ENCODE peak calls at places on chromosomes 6 and 20, in nine cellular contexts. One of them, this sample, is unnamed.

GRCh38 chr6:84361372-84362179 is 134.1 kb upstream of the CEP162 start:
- DNase-seq in suprapubic skin: no peak
- DNase-seq in lower leg skin: no peak
- DNase-seq in hepatocyte: no peak
- DNase-seq in NCI-H2171 treated with DMSO at 0.1 percent for 48 hours: no peak
- DNase-seq in HFFc6: no peak
- DNase-seq in SK-MEL-5: no peak
- DNase-seq in activated CD8-positive, alpha-beta memory T cell treated with anti-CD3 and anti-CD28 coated beads, Interleukin-2, amount 10 ng/mL, durations not matched to agents 7 days and 5 days: no peak
- DNase-seq in cardiac septum: no peak
- DNase-seq in this sample: no peak

GRCh38 chr6:99252421-99252820 is 97.1 kb downstream of the FAXC start:
- DNase-seq in NCI-H2171 treated with DMSO at 0.1 percent for 48 hours: no peak
- DNase-seq in hepatocyte: no peak
- DNase-seq in SK-MEL-5: no peak
- DNase-seq in suprapubic skin: no peak
- DNase-seq in cardiac septum: no peak
- DNase-seq in activated CD8-positive, alpha-beta memory T cell treated with anti-CD3 and anti-CD28 coated beads, Interleukin-2, amount 10 ng/mL, durations not matched to agents 7 days and 5 days: no peak
- DNase-seq in HFFc6: no peak
- DNase-seq in lower leg skin: no peak
- DNase-seq in this sample: no peak

GRCh38 chr20:62606551-62607201 is 35.6 kb upstream of the SLCO4A1 start:
- DNase-seq in NCI-H2171 treated with DMSO at 0.1 percent for 48 hours: peak
- DNase-seq in suprapubic skin: no peak
- DNase-seq in HFFc6: no peak
- DNase-seq in SK-MEL-5: no peak
- DNase-seq in cardiac septum: no peak
- DNase-seq in activated CD8-positive, alpha-beta memory T cell treated with anti-CD3 and anti-CD28 coated beads, Interleukin-2, amount 10 ng/mL, durations not matched to agents 7 days and 5 days: no peak
- DNase-seq in hepatocyte: no peak
- DNase-seq in lower leg skin: no peak
- DNase-seq in this sample: no peak

GRCh38 chr20:21048841-21049273 is 57.3 kb downstream of the LINC00237 start:
- DNase-seq in activated CD8-positive, alpha-beta memory T cell treated with anti-CD3 and anti-CD28 coated beads, Interleukin-2, amount 10 ng/mL, durations not matched to agents 7 days and 5 days: peak
- DNase-seq in cardiac septum: no peak
- DNase-seq in suprapubic skin: no peak
- DNase-seq in lower leg skin: no peak
- DNase-seq in SK-MEL-5: peak
- DNase-seq in HFFc6: no peak
- DNase-seq in NCI-H2171 treated with DMSO at 0.1 percent for 48 hours: peak
- DNase-seq in hepatocyte: no peak
- DNase-seq in this sample: peak

GRCh38 chr20:36861875-36862801 is 13.8 kb upstream of the TLDC2 start:
- DNase-seq in suprapubic skin: peak
- DNase-seq in SK-MEL-5: peak
- DNase-seq in lower leg skin: peak
- DNase-seq in activated CD8-positive, alpha-beta memory T cell treated with anti-CD3 and anti-CD28 coated beads, Interleukin-2, amount 10 ng/mL, durations not matched to agents 7 days and 5 days: no peak
- DNase-seq in HFFc6: peak
- DNase-seq in hepatocyte: peak
- DNase-seq in cardiac septum: peak
- DNase-seq in NCI-H2171 treated with DMSO at 0.1 percent for 48 hours: peak
- DNase-seq in this sample: peak

GRCh38 chr6:86529635-86530034 is 407.7 kb upstream of the HTR1E start:
- DNase-seq in lower leg skin: no peak
- DNase-seq in suprapubic skin: no peak
- DNase-seq in HFFc6: no peak
- DNase-seq in NCI-H2171 treated with DMSO at 0.1 percent for 48 hours: no peak
- DNase-seq in hepatocyte: no peak
- DNase-seq in activated CD8-positive, alpha-beta memory T cell treated with anti-CD3 and anti-CD28 coated beads, Interleukin-2, amount 10 ng/mL, durations not matched to agents 7 days and 5 days: no peak
- DNase-seq in cardiac septum: no peak
- DNase-seq in SK-MEL-5: no peak
- DNase-seq in this sample: no peak

GRCh38 chr6:33000053-33000452 is 9.3 kb downstream of the HLA-DOA start:
- DNase-seq in suprapubic skin: no peak
- DNase-seq in HFFc6: no peak
- DNase-seq in cardiac septum: no peak
- DNase-seq in NCI-H2171 treated with DMSO at 0.1 percent for 48 hours: peak
- DNase-seq in activated CD8-positive, alpha-beta memory T cell treated with anti-CD3 and anti-CD28 coated beads, Interleukin-2, amount 10 ng/mL, durations not matched to agents 7 days and 5 days: peak
- DNase-seq in SK-MEL-5: peak
- DNase-seq in hepatocyte: peak
- DNase-seq in lower leg skin: no peak
- DNase-seq in this sample: no peak

GRCh38 chr6:118530942-118531341 is 17.2 kb upstream of the PLN start:
- DNase-seq in lower leg skin: no peak
- DNase-seq in activated CD8-positive, alpha-beta memory T cell treated with anti-CD3 and anti-CD28 coated beads, Interleukin-2, amount 10 ng/mL, durations not matched to agents 7 days and 5 days: no peak
- DNase-seq in suprapubic skin: no peak
- DNase-seq in hepatocyte: no peak
- DNase-seq in SK-MEL-5: no peak
- DNase-seq in HFFc6: no peak
- DNase-seq in cardiac septum: no peak
- DNase-seq in NCI-H2171 treated with DMSO at 0.1 percent for 48 hours: no peak
- DNase-seq in this sample: no peak

GRCh38 chr6:135181333-135182119 is 418 bp downstream of the MYB start:
- DNase-seq in lower leg skin: no peak
- DNase-seq in suprapubic skin: no peak
- DNase-seq in hepatocyte: peak
- DNase-seq in NCI-H2171 treated with DMSO at 0.1 percent for 48 hours: peak
- DNase-seq in cardiac septum: no peak
- DNase-seq in HFFc6: no peak
- DNase-seq in SK-MEL-5: peak
- DNase-seq in activated CD8-positive, alpha-beta memory T cell treated with anti-CD3 and anti-CD28 coated beads, Interleukin-2, amount 10 ng/mL, durations not matched to agents 7 days and 5 days: peak
- DNase-seq in this sample: no peak

GRCh38 chr20:57610261-57610952 is 9.8 kb downstream of the ZBP1 start:
- DNase-seq in cardiac septum: peak
- DNase-seq in suprapubic skin: no peak
- DNase-seq in lower leg skin: peak
- DNase-seq in NCI-H2171 treated with DMSO at 0.1 percent for 48 hours: no peak
- DNase-seq in HFFc6: no peak
- DNase-seq in hepatocyte: no peak
- DNase-seq in SK-MEL-5: no peak
- DNase-seq in activated CD8-positive, alpha-beta memory T cell treated with anti-CD3 and anti-CD28 coated beads, Interleukin-2, amount 10 ng/mL, durations not matched to agents 7 days and 5 days: no peak
- DNase-seq in this sample: no peak

GRCh38 chr6:125780540-125781306 is 10.0 kb upstream of the NCOA7 start:
- DNase-seq in hepatocyte: peak
- DNase-seq in HFFc6: peak
- DNase-seq in suprapubic skin: no peak
- DNase-seq in SK-MEL-5: peak
- DNase-seq in NCI-H2171 treated with DMSO at 0.1 percent for 48 hours: peak
- DNase-seq in lower leg skin: peak
- DNase-seq in activated CD8-positive, alpha-beta memory T cell treated with anti-CD3 and anti-CD28 coated beads, Interleukin-2, amount 10 ng/mL, durations not matched to agents 7 days and 5 days: peak
- DNase-seq in cardiac septum: no peak
- DNase-seq in this sample: no peak

GRCh38 chr20:33318096-33318429 is 35.0 kb downstream of the BPIFB1 start:
- DNase-seq in HFFc6: no peak
- DNase-seq in lower leg skin: no peak
- DNase-seq in SK-MEL-5: no peak
- DNase-seq in suprapubic skin: no peak
- DNase-seq in activated CD8-positive, alpha-beta memory T cell treated with anti-CD3 and anti-CD28 coated beads, Interleukin-2, amount 10 ng/mL, durations not matched to agents 7 days and 5 days: no peak
- DNase-seq in NCI-H2171 treated with DMSO at 0.1 percent for 48 hours: no peak
- DNase-seq in cardiac septum: no peak
- DNase-seq in hepatocyte: no peak
- DNase-seq in this sample: no peak

This sample was measured in osteocyte.